ENCODE peak calls at places on chromosomes 6 and 20, in four cellular contexts. L is neural progenitor cell, H is heart right ventricle, U is hepatocyte. C is an unnamed sample. For H3K4me1, the result is how much of the 10 kb centered on the place peaks cover.

GRCh38 chr20:60446273-60447111 is 488.3 kb downstream of the CDH26 start:
- DNase-seq in L (no peak), H (no peak), U (no peak), C (no peak)

GRCh38 chr6:28648878-28649375 is 123.2 kb downstream of the GPX5 start:
- DNase-seq in H (no peak), L (no peak), U (no peak), C (no peak)

GRCh38 chr6:94088870-94089269 is 669.5 kb upstream of the EPHA7 start:
- DNase-seq in U (no peak), L (no peak), H (no peak), C (no peak)

GRCh38 chr20:39773380-39774000 is 811.3 kb downstream of the DHX35 start:
- DNase-seq in H (no peak), L (no peak), U (no peak), C (no peak)

GRCh38 chr20:62815066-62815991 is 1.5 kb upstream of the COL9A3 start:
- DNase-seq in H (no peak), L (peak), U (peak), C (peak)

GRCh38 chr6:11822346-11822745 is 43.7 kb upstream of the ADTRP start:
- DNase-seq in H (no peak), U (no peak), L (no peak), C (peak)

GRCh38 chr6:152720964-152721363 is 23.3 kb downstream of the MYCT1 start:
- DNase-seq in U (no peak), L (no peak), H (no peak), C (no peak)

GRCh38 chr20:20366896-20367680 is 816 bp upstream of the INSM1 start:
- DNase-seq in L (peak), H (no peak), U (no peak), C (no peak)

GRCh38 chr6:41942045-41942851 is 640 bp upstream of the CCND3 start:
- DNase-seq in L (no peak), H (no peak), U (no peak), C (no peak)

GRCh38 chr6:103327079-103327478 is 1532.6 kb downstream of the HACE1 start:
- DNase-seq in L (peak), U (no peak), H (no peak), C (no peak)

GRCh38 chr6:46170357-46171289 is at the start of gene ENPP5:
- DNase-seq in H (peak), U (peak), L (peak), C (peak)

GRCh38 chr20:33202451-33202850 is 14.7 kb upstream of the BPIFA3 start:
- DNase-seq in L (no peak), H (no peak), U (no peak), C (no peak)

GRCh38 chr6:125220712-125221111 is 67.1 kb downstream of the TPD52L1 start:
- DNase-seq in H (peak), L (no peak), U (peak), C (no peak)

GRCh38 chr20:8361008-8361652 is 229.1 kb downstream of the PLCB1 start:
- DNase-seq in H (no peak), U (no peak), L (no peak), C (no peak)

GRCh38 chr6:168437751-168438150 is 3.2 kb upstream of the SMOC2 start:
- DNase-seq in L (no peak), H (no peak), U (no peak), C (no peak)

GRCh38 chr20:37446286-37447032 is 74.6 kb upstream of the NNAT start:
- DNase-seq in U (no peak), H (no peak), L (no peak), C (no peak)

GRCh38 chr6:30260036-30260504 is 46.9 kb upstream of the TRIM26 start:
- DNase-seq in L (no peak), H (peak), U (peak), C (peak)

GRCh38 chr6:154466139-154466538 is 44.3 kb downstream of the CNKSR3 start:
- DNase-seq in U (no peak), H (no peak), L (no peak), C (no peak)

GRCh38 chr6:113774122-113774835 is 82.9 kb upstream of the MARCKS start:
- DNase-seq in L (no peak), H (no peak), U (peak), C (no peak)

GRCh38 chr20:48131581-48131980 is 346.3 kb upstream of the SULF2 start:
- DNase-seq in U (no peak), H (no peak), L (no peak), C (no peak)

GRCh38 chr6:31940256-31940664 is 5.6 kb upstream of the CFB start:
- DNase-seq in H (no peak), U (peak), L (no peak), C (no peak)

GRCh38 chr6:138955262-138955661 is 32.8 kb downstream of the REPS1 start:
- DNase-seq in H (no peak), U (no peak), L (no peak), C (no peak)

GRCh38 chr6:87104657-87105056 is 9.8 kb upstream of the CGA start:
- DNase-seq in H (no peak), U (no peak), L (no peak), C (no peak)

GRCh38 chr20:23125159-23125558 is 39.0 kb upstream of the CD93 start:
- DNase-seq in H (no peak), L (no peak), U (no peak), C (no peak)

GRCh38 chr6:144284753-144285547 is at the start of gene UTRN:
- DNase-seq in U (peak), L (peak), H (peak), C (peak)

GRCh38 chr6:146876271-146877151 is 277.7 kb downstream of the ADGB start:
- DNase-seq in L (no peak), H (no peak), U (no peak), C (no peak)

GRCh38 chr6:78770766-78771165 is 96.6 kb upstream of the IRAK1BP1 start:
- DNase-seq in U (no peak), H (no peak), L (no peak), C (no peak)

GRCh38 chr20:22322513-22322912 is 261.9 kb downstream of the FOXA2 start:
- DNase-seq in H (no peak), L (no peak), U (no peak), C (no peak)

GRCh38 chr20:50873518-50873959 is 57.7 kb downstream of the ADNP start:
- DNase-seq in H (no peak), L (no peak), U (no peak), C (no peak)

GRCh38 chr20:48176139-48176538 is 390.9 kb upstream of the SULF2 start:
- DNase-seq in H (no peak), U (no peak), L (no peak), C (no peak)

GRCh38 chr6:390914-391558 is 516 bp upstream of the IRF4 start:
- DNase-seq in U (no peak), H (no peak), L (peak), C (peak)

GRCh38 chr6:160221423-160221822 is 37.2 kb downstream of the SLC22A2 start:
- DNase-seq in U (peak), H (no peak), L (peak), C (no peak)

GRCh38 chr6:4820704-4821276 is 44.6 kb downstream of the CDYL start:
- DNase-seq in U (no peak), H (no peak), L (no peak), C (no peak)

GRCh38 chr6:121881974-121882667 is 446.7 kb downstream of the GJA1 start:
- DNase-seq in U (no peak), H (no peak), L (no peak), C (no peak)

GRCh38 chr20:24872291-24873014 is 76.6 kb upstream of the CST7 start:
- DNase-seq in H (no peak), U (no peak), L (no peak), C (no peak)

GRCh38 chr20:44166477-44166876 is 20.5 kb downstream of the JPH2 start:
- DNase-seq in L (no peak), U (no peak), H (no peak), C (no peak)

GRCh38 chr6:37622639-37623038 is 75.0 kb downstream of the MDGA1 start:
- DNase-seq in H (no peak), L (no peak), U (no peak), C (no peak)

GRCh38 chr6:156283091-156283490 is 494.1 kb upstream of the ARID1B start:
- DNase-seq in U (no peak), H (no peak), L (no peak), C (no peak)

GRCh38 chr6:107869871-107870270 is 45.8 kb upstream of the SCML4 start:
- DNase-seq in L (peak), H (no peak), U (no peak), C (no peak)

GRCh38 chr6:107864235-107864970 is 40.3 kb upstream of the SCML4 start:
- DNase-seq in L (peak), H (no peak), U (no peak), C (no peak)

GRCh38 chr6:107867302-107867615 is 43.1 kb upstream of the SCML4 start:
- DNase-seq in H (no peak), U (no peak), L (no peak), C (no peak)

GRCh38 chr6:107868867-107869611 is 44.9 kb upstream of the SCML4 start:
- DNase-seq in L (no peak), U (no peak), H (no peak), C (no peak)

DNA sequence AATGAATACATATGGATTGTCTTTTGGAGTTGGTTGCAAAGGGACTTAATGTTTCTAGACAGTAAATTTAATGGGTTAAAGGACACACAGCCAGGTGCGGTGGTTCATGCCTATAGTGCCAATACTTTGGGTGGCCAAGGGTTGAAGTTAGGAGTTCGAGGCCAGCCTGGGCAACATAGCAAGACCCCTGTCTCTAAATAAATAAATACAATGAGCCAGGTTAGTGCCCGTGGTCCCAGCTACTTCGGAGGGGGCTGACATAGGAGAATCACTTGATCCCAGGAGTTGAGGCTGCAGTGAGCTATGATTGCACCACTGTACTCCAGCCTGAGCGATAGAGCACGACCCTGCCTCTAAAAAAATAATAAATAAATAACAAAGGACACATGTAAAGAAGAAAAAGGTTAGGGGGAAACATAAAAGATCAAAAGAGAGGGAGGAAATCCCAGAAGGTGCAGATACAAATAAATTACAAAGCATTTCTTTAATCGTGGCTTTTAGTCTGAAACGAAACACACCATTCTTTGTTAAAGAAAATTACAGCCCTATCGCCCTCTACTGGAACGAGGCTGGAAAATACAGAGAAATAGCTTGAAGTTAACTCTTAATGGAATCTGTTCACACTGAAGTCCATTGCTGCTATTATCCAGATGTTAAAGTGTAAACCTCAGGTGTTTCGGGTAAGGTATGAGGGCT is 42.6 kb upstream of the SCML4 start:
- DNase-seq in H (no peak), L (peak), U (peak), C (peak)
- H3K4me1 ChIP-seq in H (under half), L (under half), U (under half), C (under half)

GRCh38 chr6:97282726-97283617 is at the start of gene MMS22L:
- DNase-seq in L (peak), H (peak), U (peak), C (peak)

GRCh38 chr6:97288188-97288587 is 5.2 kb upstream of the MMS22L start:
- DNase-seq in U (no peak), H (no peak), L (no peak), C (no peak)

GRCh38 chr6:97280766-97281165 is 2.2 kb downstream of the MMS22L start:
- DNase-seq in H (no peak), U (no peak), L (no peak), C (no peak)

DNA sequence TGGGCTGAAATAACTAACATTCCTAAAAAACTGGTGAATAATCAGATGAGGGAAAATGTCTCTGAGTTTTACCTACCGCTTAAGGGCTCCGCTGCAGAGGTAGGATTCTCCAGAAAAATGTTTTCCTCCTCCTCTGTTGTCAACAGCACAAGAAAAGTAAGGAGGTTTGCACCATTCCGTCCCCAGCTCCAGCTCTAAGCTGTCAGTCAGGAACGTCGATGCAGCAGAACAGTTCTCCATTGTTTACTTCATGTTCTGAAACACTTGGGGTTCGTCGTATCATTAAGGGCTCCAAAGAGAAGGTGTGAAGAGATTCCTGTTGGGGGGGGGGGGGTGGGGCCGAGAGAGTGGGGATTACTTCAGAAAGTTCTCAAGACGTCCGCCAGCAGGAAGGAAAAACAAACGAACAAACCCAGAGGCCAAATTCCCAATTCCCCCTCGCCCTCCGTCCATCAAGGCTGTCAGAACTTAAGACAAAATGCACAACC is 734 bp downstream of the MMS22L start:
- DNase-seq in L (peak), U (peak), H (no peak), C (no peak)
- H3K4me3 ChIP-seq in L (peak), U (peak), H (peak), C (peak)

GRCh38 chr20:1317545-1318255 is 11.2 kb downstream of the SDCBP2 start:
- DNase-seq in U (no peak), H (no peak), L (no peak), C (no peak)
- H3K27ac ChIP-seq in U (no peak), H (no peak), L (no peak), C (no peak)

DNA sequence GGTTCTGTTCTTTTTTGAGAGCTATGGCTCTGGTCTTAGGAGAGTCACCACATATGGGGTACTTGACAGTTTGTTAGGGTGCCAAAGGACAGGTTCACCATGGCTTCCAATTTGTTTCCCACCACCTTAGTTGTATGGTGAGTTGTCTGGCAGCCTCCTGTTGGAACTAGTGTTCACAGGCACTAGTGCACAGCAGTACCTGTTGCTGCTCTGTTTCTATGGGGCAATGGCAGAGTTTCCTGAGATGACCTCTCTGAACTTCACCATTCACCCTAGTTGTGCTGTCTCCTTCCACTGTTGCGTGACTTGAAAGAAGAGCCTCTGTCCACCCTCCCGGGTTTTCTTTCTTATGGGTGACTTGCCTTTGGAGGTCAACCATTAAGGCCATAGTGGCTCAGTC is 129.1 kb downstream of the JARID2 start:
- DNase-seq in L (no peak), H (no peak), U (no peak), C (no peak)
- H3K4me1 ChIP-seq in L (under half), H (half or more), U (under half), C (under half)

GRCh38 chr6:133857696-133858095 is 31.2 kb upstream of the TCF21 start:
- DNase-seq in H (no peak), L (no peak), U (no peak), C (no peak)

GRCh38 chr6:133856911-133857310 is 32.0 kb upstream of the TCF21 start:
- DNase-seq in H (no peak), U (no peak), L (no peak), C (no peak)

GRCh38 chr6:133855599-133855972 is 33.3 kb upstream of the TCF21 start:
- DNase-seq in L (no peak), H (no peak), U (no peak), C (no peak)

GRCh38 chr6:133854633-133855598 is 34.0 kb upstream of the TCF21 start:
- DNase-seq in U (peak), L (peak), H (no peak), C (no peak)

DNA sequence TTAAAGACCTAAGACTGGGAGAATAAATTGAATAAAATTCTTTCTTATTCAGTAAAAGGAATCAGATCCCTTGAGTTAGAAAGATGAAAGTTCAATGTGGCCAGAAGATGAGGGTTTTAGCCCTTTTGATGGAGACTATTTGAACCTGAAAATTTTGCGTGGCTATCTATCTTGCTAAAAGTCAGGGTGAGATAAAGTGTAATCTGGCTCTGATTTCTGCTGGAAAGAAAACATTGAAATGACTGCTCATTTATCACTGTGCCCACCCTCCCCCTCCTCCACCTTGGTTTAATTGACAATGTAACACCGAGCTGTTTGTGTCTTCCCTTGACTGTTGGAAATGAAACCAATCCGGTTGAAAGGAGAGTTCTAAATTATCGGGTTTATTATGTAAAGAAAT is 32.9 kb upstream of the TCF21 start:
- DNase-seq in U (no peak), H (no peak), L (no peak), C (no peak)
- H3K4me3 ChIP-seq in U (no peak), H (no peak), L (no peak), C (no peak)

GRCh38 chr6:34151321-34152041 is 5.6 kb upstream of the GRM4 start:
- DNase-seq in U (peak), L (peak), H (no peak), C (no peak)

GRCh38 chr6:34149831-34150400 is 4.0 kb upstream of the GRM4 start:
- DNase-seq in L (peak), H (no peak), U (no peak), C (no peak)

GRCh38 chr6:34148864-34149810 is 3.2 kb upstream of the GRM4 start:
- DNase-seq in H (no peak), U (no peak), L (peak), C (no peak)

GRCh38 chr6:34152042-34152524 is 6.2 kb upstream of the GRM4 start:
- DNase-seq in H (no peak), U (no peak), L (no peak), C (no peak)

GRCh38 chr6:34150766-34151165 is 4.9 kb upstream of the GRM4 start:
- DNase-seq in H (no peak), U (no peak), L (peak), C (no peak)
- H3K27ac ChIP-seq in H (no peak), U (no peak), L (no peak), C (no peak)

GRCh38 chr6:13049666-13050254 is 278.6 kb downstream of the TBC1D7 start:
- DNase-seq in U (no peak), H (no peak), L (no peak), C (no peak)
- H3K4me1 ChIP-seq in U (under half), H (under half), L (under half), C (under half)

DNA sequence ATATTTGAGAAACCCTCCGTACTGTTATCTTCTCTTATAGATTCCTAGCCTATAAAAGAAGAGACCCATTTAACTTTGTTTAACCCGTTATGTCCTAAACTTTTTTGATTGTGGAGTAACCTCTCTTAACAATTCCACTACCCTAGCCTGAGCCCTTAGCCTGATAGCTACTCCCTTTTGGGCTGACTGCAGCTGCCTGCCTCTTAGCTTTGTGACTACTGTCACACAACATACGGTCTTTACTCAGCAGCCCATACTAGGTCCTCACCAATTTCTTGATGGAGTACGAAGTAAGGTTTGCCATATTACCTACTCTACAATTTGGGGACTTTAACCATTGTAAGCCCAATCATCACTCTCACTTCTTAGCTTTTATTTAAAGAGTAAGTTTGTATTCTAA is 72.7 kb downstream of the QRSL1 start:
- DNase-seq in L (no peak), H (no peak), U (no peak), C (no peak)
- H3K4me3 ChIP-seq in L (no peak), H (no peak), U (no peak), C (no peak)

GRCh38 chr6:100880149-100880900 is 804 bp downstream of the ASCC3 start:
- DNase-seq in H (no peak), L (no peak), U (peak), C (no peak)

GRCh38 chr6:100877851-100878250 is 3.3 kb downstream of the ASCC3 start:
- DNase-seq in U (no peak), H (no peak), L (no peak), C (no peak)

GRCh38 chr6:100880901-100881706 is at the start of gene ASCC3:
- DNase-seq in L (peak), H (peak), U (peak), C (peak)

GRCh38 chr6:100881707-100882040 is 545 bp upstream of the ASCC3 start:
- DNase-seq in U (no peak), L (peak), H (no peak), C (no peak)

GRCh38 chr6:100879317-100879716 is 1.8 kb downstream of the ASCC3 start:
- DNase-seq in H (no peak), U (no peak), L (peak), C (no peak)
- H3K27ac ChIP-seq in H (no peak), U (no peak), L (no peak), C (no peak)